ENCODE peak calls at places on chromosomes 7 and 10, in five cellular contexts. F, Q, T, O and I are unnamed samples.

GRCh38 chr7:70238171-70238575 is 639.9 kb downstream of the AUTS2 start:
- DNase-seq in F (no peak), Q (no peak), O (no peak), T (no peak), I (no peak)

GRCh38 chr7:92851732-92852131 is 15.4 kb upstream of the CDK6 start:
- DNase-seq in F (no peak), Q (no peak), T (no peak), O (no peak), I (no peak)

GRCh38 chr10:125038637-125039036 is 96.7 kb downstream of the ZRANB1 start:
- DNase-seq in O (no peak), F (no peak), T (no peak), Q (peak), I (no peak)

GRCh38 chr7:103106336-103107070 is 31.6 kb downstream of the ARMC10 start:
- DNase-seq in Q (no peak), F (no peak), T (no peak), O (no peak), I (no peak)

GRCh38 chr10:13743101-13743693 is 156.4 kb downstream of the PRPF18 start:
- DNase-seq in F (no peak), Q (no peak), T (no peak), O (peak), I (no peak)

GRCh38 chr7:85204061-85204460 is 17.2 kb upstream of the SEMA3D start:
- DNase-seq in Q (no peak), F (no peak), T (no peak), O (no peak), I (peak)

GRCh38 chr10:5940807-5941218 is 36.5 kb downstream of the IL15RA start:
- DNase-seq in T (no peak), O (no peak), F (no peak), Q (no peak), I (no peak)

GRCh38 chr7:8103282-8103681 is 134.7 kb downstream of the GLCCI1 start:
- DNase-seq in T (no peak), O (no peak), F (no peak), Q (no peak), I (no peak)

GRCh38 chr10:89980166-89980565 is 278.8 kb downstream of the KIF20B start:
- DNase-seq in O (no peak), T (no peak), Q (no peak), F (no peak), I (no peak)

GRCh38 chr7:116588225-116588624 is 63.4 kb downstream of the CAV1 start:
- DNase-seq in F (peak), O (peak), Q (peak), T (no peak), I (peak)

GRCh38 chr10:93315261-93315660 is 166.9 kb downstream of the MYOF start:
- DNase-seq in O (no peak), Q (no peak), T (no peak), F (no peak), I (no peak)